ENCODE peak calls at places on chromosome 18, in four cellular contexts. F is activated B cell treated with CpG ODN at 0.5 μM for 24 hours, E is left ventricle myocardium inferior, A is GM20000. Y is an unnamed sample.

GRCh38 chr18:3966985-3967856 is 487.9 kb downstream of the DLGAP1 start:
- DNase-seq in E (peak; percentile 17), A (no peak), F (no peak), Y (no peak)

GRCh38 chr18:68438983-68439382 is 275.9 kb downstream of the TMX3 start:
- DNase-seq in E (no peak), A (no peak), F (no peak), Y (no peak)

GRCh38 chr18:9986156-9986930 is 72.5 kb downstream of the VAPA start:
- DNase-seq in A (no peak), E (no peak), F (no peak), Y (no peak)

GRCh38 chr18:45481846-45482245 is 133.4 kb upstream of the SLC14A2 start:
- DNase-seq in A (no peak), F (no peak), E (no peak), Y (no peak)

GRCh38 chr18:10518595-10519273 is 7.1 kb upstream of the NAPG start:
- DNase-seq in A (no peak), E (peak; percentile 53), F (no peak), Y (no peak)

GRCh38 chr18:59448546-59448945 is 89.5 kb upstream of the LMAN1 start:
- DNase-seq in F (no peak), A (no peak), E (no peak), Y (no peak)

GRCh38 chr18:66734451-66734850 is 130.6 kb upstream of the CDH19 start:
- DNase-seq in E (no peak), F (no peak), A (no peak), Y (no peak)

GRCh38 chr18:28018361-28018760 is 158.6 kb downstream of the CDH2 start:
- DNase-seq in F (no peak), A (no peak), E (no peak), Y (no peak)

GRCh38 chr18:62183578-62184195 is 3.2 kb downstream of the PIGN start:
- DNase-seq in F (no peak), A (peak; percentile 27), E (no peak), Y (peak; percentile 25)

GRCh38 chr18:55879331-55879730 is 291.3 kb upstream of the TCF4 start:
- DNase-seq in E (no peak), F (no peak), A (no peak), Y (no peak)

GRCh38 chr18:26436176-26437031 is 111.9 kb downstream of the KCTD1 start:
- DNase-seq in F (no peak), A (no peak), E (no peak), Y (no peak)

GRCh38 chr18:245282-245847 is 22.5 kb downstream of the THOC1 start:
- DNase-seq in A (no peak), E (no peak), F (no peak), Y (no peak)

GRCh38 chr18:45621068-45621511 is 5.8 kb downstream of the SLC14A2 start:
- DNase-seq in E (no peak), F (no peak), A (peak; percentile 66), Y (peak; percentile 69)

GRCh38 chr18:23133860-23134779 is 1.2 kb upstream of the CABLES1 start:
- DNase-seq in A (peak; percentile 90), E (no peak), F (peak; percentile 56), Y (peak; percentile 87)

GRCh38 chr18:47204908-47205522 is 28.9 kb upstream of the IER3IP1 start:
- DNase-seq in A (peak; percentile 34), F (no peak), E (no peak), Y (peak; percentile 26)

GRCh38 chr18:10924290-10924689 is 225.1 kb downstream of the PIEZO2 start:
- DNase-seq in A (no peak), F (no peak), E (no peak), Y (no peak)

GRCh38 chr18:48562075-48562474 is 23.2 kb downstream of the CTIF start:
- DNase-seq in A (no peak), F (no peak), E (no peak), Y (no peak)
- TF ChIP-seq CTCF in A (no peak), F (no peak), E (no peak), Y (no peak)

GRCh38 chr18:57906852-57907251 is 103.7 kb upstream of the ATP8B1 start:
- DNase-seq in F (no peak), E (no peak), A (no peak), Y (no peak)
- TF ChIP-seq CTCF in F (no peak), E (no peak), A (no peak), Y (no peak)

DNA sequence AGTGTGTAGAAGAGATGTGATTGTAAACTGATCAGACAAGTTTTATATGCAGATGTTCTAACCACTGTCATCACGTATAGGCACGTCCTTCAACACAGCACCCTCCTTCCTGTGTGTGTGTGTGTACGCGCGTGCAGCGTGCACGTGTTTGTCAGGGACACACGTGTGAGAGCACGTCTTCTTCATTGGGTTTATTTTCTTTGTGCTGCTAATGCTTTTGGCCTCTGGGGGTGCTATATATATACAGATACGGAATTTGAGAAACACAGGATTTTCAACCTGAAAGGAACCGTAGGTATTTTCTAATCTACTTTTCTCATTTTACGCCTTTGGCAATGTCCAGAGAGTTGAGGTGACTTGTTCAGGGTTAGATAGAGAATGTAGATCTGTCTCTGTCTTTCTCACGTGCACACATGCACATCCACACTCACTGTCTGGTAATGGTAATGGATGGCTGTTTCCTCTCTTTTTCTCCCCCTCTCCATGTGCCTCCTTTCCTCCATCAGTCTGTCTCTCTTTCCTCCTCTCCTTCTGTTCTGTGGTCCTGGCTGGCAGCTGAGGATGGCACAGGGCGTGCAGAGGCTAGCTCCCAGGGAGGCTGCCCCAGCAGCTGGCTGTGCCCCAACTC is 13.4 kb upstream of the CELF4 start:
- DNase-seq in A (no peak), E (no peak), F (no peak), Y (peak; percentile 30)
- TF ChIP-seq CTCF in A (no peak), E (peak; percentile 61), F (no peak), Y (peak; percentile 28)

GRCh38 chr18:7592305-7593071 is 25.4 kb downstream of the PTPRM start:
- DNase-seq in E (no peak), A (no peak), F (no peak), Y (no peak)
- TF ChIP-seq CTCF in E (peak; percentile 38), A (no peak), F (no peak), Y (no peak)

GRCh38 chr18:12278765-12279682 is 24.9 kb downstream of the CIDEA start:
- DNase-seq in E (peak; percentile 86), A (no peak), F (no peak), Y (no peak)
- TF ChIP-seq CTCF in E (peak; percentile 46), A (no peak), F (no peak), Y (no peak)

GRCh38 chr18:5853253-5853652 is 42.1 kb downstream of the TMEM200C start:
- DNase-seq in F (no peak), E (no peak), A (no peak), Y (no peak)

GRCh38 chr18:5851998-5852397 is 43.3 kb downstream of the TMEM200C start:
- DNase-seq in E (no peak), A (no peak), F (no peak), Y (no peak)
- TF ChIP-seq CTCF in E (no peak), A (no peak), F (no peak), Y (peak; percentile 5)

GRCh38 chr18:2538236-2538635 is 33.1 kb downstream of the METTL4 start:
- DNase-seq in A (no peak), F (no peak), E (no peak), Y (no peak)

GRCh38 chr18:2536063-2536462 is 35.2 kb downstream of the METTL4 start:
- DNase-seq in A (no peak), E (no peak), F (no peak), Y (no peak)

GRCh38 chr18:2536493-2536892 is 34.8 kb downstream of the METTL4 start:
- DNase-seq in E (no peak), A (no peak), F (no peak), Y (no peak)

GRCh38 chr18:2538844-2539243 is 32.5 kb downstream of the METTL4 start:
- DNase-seq in F (no peak), A (no peak), E (no peak), Y (no peak)

DNA sequence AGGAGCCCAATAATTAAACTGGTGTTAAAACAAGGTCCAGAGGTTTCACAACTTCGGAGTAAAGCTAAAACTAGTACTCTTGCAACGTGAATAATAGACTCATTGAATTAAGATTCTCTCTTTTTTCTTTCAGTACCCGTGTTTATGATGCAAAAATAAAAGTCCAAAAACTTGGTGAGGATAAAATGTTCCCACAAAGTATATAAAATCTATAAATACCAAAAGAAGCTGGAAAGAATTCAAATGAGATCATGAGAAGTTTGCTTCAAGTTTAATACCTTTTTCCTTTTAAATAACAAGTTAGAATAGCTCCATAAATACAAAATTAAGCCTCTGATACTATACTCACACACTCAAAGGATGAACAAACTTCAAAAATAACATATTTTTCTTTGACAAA is 34.0 kb downstream of the METTL4 start:
- DNase-seq in E (no peak), A (no peak), F (no peak), Y (no peak)
- TF ChIP-seq CTCF in E (no peak), A (no peak), F (no peak), Y (no peak)

GRCh38 chr18:74083071-74083954 is 64.3 kb downstream of the FBXO15 start:
- DNase-seq in E (no peak), A (no peak), F (no peak), Y (no peak)

GRCh38 chr18:74081966-74082365 is 65.7 kb downstream of the FBXO15 start:
- DNase-seq in F (no peak), E (no peak), A (no peak), Y (no peak)

GRCh38 chr18:74078257-74078656 is 69.4 kb downstream of the FBXO15 start:
- DNase-seq in A (no peak), E (no peak), F (no peak), Y (no peak)

GRCh38 chr18:74084184-74084583 is 63.5 kb downstream of the FBXO15 start:
- DNase-seq in F (no peak), A (no peak), E (no peak), Y (no peak)

DNA sequence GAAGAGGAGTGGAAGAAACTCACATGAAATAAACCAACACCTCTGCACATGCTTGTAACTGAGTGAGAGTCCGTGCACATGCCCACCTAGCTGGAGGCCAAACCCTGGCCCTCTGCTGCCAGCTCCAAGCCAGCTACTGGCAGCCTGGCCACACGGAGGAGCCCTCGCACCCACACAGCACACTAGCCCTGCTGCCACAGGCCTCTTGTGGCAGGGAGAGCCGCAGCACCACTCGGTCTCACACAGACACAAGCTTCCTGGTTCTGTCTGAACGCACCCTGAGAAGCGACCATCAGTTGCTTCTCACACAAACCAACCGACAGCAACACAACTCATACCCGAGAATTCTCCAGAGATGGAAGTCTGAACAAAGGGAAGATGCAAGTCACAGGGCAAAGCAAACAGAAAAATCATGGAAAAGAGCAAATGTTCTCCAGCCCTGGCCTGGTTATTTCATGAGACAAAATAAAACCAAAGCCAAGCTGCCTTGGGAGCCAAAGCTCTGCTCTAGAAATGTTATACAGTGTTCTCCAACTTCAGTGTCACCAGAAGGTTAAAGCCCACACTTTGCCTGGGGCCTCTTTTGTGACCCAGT is 65.1 kb downstream of the FBXO15 start:
- DNase-seq in E (peak; percentile 28), F (no peak), A (peak; percentile 51), Y (peak; percentile 61)
- TF ChIP-seq CTCF in E (peak; percentile 53), F (no peak), A (no peak), Y (peak; percentile 50)

DNA sequence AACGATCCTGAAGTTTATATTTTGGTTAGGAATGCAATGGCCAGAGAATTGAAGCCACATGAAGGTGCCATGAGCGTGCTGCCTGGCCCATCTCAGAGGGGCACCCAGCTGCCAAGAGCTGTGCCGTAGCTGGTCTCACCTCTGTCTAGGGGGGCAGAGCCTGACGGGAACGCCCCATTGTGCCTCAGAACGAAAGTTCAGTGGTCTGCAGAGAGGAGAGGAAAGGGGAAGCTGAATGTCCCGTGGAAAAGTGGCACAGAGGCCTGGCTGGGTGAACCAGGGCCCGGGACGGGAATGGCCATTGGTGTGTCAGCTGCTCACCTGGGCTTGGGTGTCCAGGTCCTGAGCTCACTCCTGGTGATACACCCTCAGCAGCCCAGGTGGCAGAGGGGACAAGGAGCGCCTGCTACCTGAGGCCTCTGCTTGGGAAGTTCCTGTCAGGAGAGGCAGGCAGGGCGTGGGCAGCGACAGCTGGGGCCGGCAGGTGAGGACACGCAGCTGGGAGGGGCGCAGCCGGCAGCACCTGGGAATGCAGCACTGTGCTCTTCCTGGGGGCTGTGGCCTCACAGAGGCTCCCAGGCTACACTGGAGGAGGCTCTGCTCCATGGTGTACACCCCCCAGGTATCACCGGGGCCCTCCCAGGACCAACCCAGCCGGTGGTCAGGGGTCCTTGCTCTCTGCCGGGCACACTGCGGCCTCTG is 67.3 kb downstream of the PARD6G start:
- DNase-seq in F (no peak), A (no peak), E (no peak), Y (peak; percentile 42)
- TF ChIP-seq CTCF in F (no peak), A (no peak), E (no peak), Y (no peak)